ENCODE peak calls at places on chromosome 4, in seven cellular contexts. One of them, this sample, is unnamed.

GRCh38 chr4:188002346-188002745 is 6.8 kb downstream of the ZFP42 start:
- DNase-seq in IMR-90: peak
- DNase-seq in A549: no peak
- DNase-seq in neural progenitor cell: no peak
- DNase-seq in esophagus squamous epithelium: no peak
- DNase-seq in mesothelial cell of epicardium: no peak
- DNase-seq in spleen: no peak
- DNase-seq in this sample: no peak

GRCh38 chr4:142238589-142238988 is 602.2 kb downstream of the IL15 start:
- DNase-seq in IMR-90: peak
- DNase-seq in A549: no peak
- DNase-seq in neural progenitor cell: no peak
- DNase-seq in esophagus squamous epithelium: no peak
- DNase-seq in mesothelial cell of epicardium: no peak
- DNase-seq in spleen: no peak
- DNase-seq in this sample: no peak

GRCh38 chr4:149997881-149998421 is 80.3 kb upstream of the DCLK2 start:
- DNase-seq in IMR-90: peak
- DNase-seq in A549: peak
- DNase-seq in neural progenitor cell: no peak
- DNase-seq in esophagus squamous epithelium: no peak
- DNase-seq in mesothelial cell of epicardium: no peak
- DNase-seq in spleen: no peak
- DNase-seq in this sample: no peak

GRCh38 chr4:17309567-17310268 is 202.2 kb downstream of the QDPR start:
- DNase-seq in IMR-90: peak
- DNase-seq in A549: no peak
- DNase-seq in neural progenitor cell: no peak
- DNase-seq in esophagus squamous epithelium: no peak
- DNase-seq in mesothelial cell of epicardium: no peak
- DNase-seq in spleen: no peak
- DNase-seq in this sample: no peak

GRCh38 chr4:129929052-129929451 is 833.1 kb downstream of the C4orf33 start:
- DNase-seq in IMR-90: no peak
- DNase-seq in A549: peak
- DNase-seq in neural progenitor cell: peak
- DNase-seq in esophagus squamous epithelium: no peak
- DNase-seq in mesothelial cell of epicardium: no peak
- DNase-seq in spleen: no peak
- DNase-seq in this sample: no peak

GRCh38 chr4:81392164-81392563 is 79.5 kb downstream of the RASGEF1B start:
- DNase-seq in IMR-90: no peak
- DNase-seq in A549: no peak
- DNase-seq in neural progenitor cell: no peak
- DNase-seq in esophagus squamous epithelium: no peak
- DNase-seq in mesothelial cell of epicardium: no peak
- DNase-seq in spleen: no peak
- DNase-seq in this sample: no peak

GRCh38 chr4:115121351-115122043 is 8.1 kb upstream of the NDST4 start:
- DNase-seq in IMR-90: no peak
- DNase-seq in A549: no peak
- DNase-seq in neural progenitor cell: peak
- DNase-seq in esophagus squamous epithelium: no peak
- DNase-seq in mesothelial cell of epicardium: no peak
- DNase-seq in spleen: no peak
- DNase-seq in this sample: no peak

GRCh38 chr4:186536285-186536684 is 19.1 kb downstream of the MTNR1A start:
- DNase-seq in IMR-90: no peak
- DNase-seq in A549: peak
- DNase-seq in neural progenitor cell: peak
- DNase-seq in esophagus squamous epithelium: no peak
- DNase-seq in mesothelial cell of epicardium: no peak
- DNase-seq in spleen: no peak
- DNase-seq in this sample: no peak

GRCh38 chr4:13942936-13943335 is 315.4 kb upstream of the BOD1L1 start:
- DNase-seq in IMR-90: no peak
- DNase-seq in A549: no peak
- DNase-seq in neural progenitor cell: no peak
- DNase-seq in esophagus squamous epithelium: no peak
- DNase-seq in mesothelial cell of epicardium: no peak
- DNase-seq in spleen: no peak
- DNase-seq in this sample: no peak

GRCh38 chr4:64715741-64716140 is 306.5 kb upstream of the TECRL start:
- DNase-seq in IMR-90: no peak
- DNase-seq in A549: no peak
- DNase-seq in neural progenitor cell: no peak
- DNase-seq in esophagus squamous epithelium: no peak
- DNase-seq in mesothelial cell of epicardium: no peak
- DNase-seq in spleen: no peak
- DNase-seq in this sample: no peak

GRCh38 chr4:150746156-150746555 is 164.2 kb downstream of the MAB21L2 start:
- DNase-seq in IMR-90: peak
- DNase-seq in A549: no peak
- DNase-seq in neural progenitor cell: no peak
- DNase-seq in esophagus squamous epithelium: no peak
- DNase-seq in mesothelial cell of epicardium: no peak
- DNase-seq in spleen: no peak
- DNase-seq in this sample: no peak

GRCh38 chr4:55510685-55511084 is 36.0 kb downstream of the CLOCK start:
- DNase-seq in IMR-90: no peak
- DNase-seq in A549: no peak
- DNase-seq in neural progenitor cell: no peak
- DNase-seq in esophagus squamous epithelium: no peak
- DNase-seq in mesothelial cell of epicardium: no peak
- DNase-seq in spleen: no peak
- DNase-seq in this sample: no peak

GRCh38 chr4:113049421-113050355 is at the start of gene ANK2:
- DNase-seq in IMR-90: no peak
- DNase-seq in A549: no peak
- DNase-seq in neural progenitor cell: peak
- DNase-seq in esophagus squamous epithelium: no peak
- DNase-seq in mesothelial cell of epicardium: peak
- DNase-seq in spleen: no peak
- DNase-seq in this sample: no peak

GRCh38 chr4:1012031-1012739 is 759 bp downstream of the FGFRL1 start:
- DNase-seq in IMR-90: no peak
- DNase-seq in A549: peak
- DNase-seq in neural progenitor cell: peak
- DNase-seq in esophagus squamous epithelium: no peak
- DNase-seq in mesothelial cell of epicardium: no peak
- DNase-seq in spleen: peak
- DNase-seq in this sample: no peak

GRCh38 chr4:1008840-1009646 is 2.4 kb upstream of the FGFRL1 start:
- DNase-seq in IMR-90: no peak
- DNase-seq in A549: no peak
- DNase-seq in neural progenitor cell: no peak
- DNase-seq in esophagus squamous epithelium: no peak
- DNase-seq in mesothelial cell of epicardium: no peak
- DNase-seq in spleen: peak
- DNase-seq in this sample: no peak

GRCh38 chr4:1011022-1011694 is at the start of gene FGFRL1:
- DNase-seq in IMR-90: peak
- DNase-seq in A549: peak
- DNase-seq in neural progenitor cell: peak
- DNase-seq in esophagus squamous epithelium: peak
- DNase-seq in mesothelial cell of epicardium: peak
- DNase-seq in spleen: peak
- DNase-seq in this sample: no peak

GRCh38 chr4:1010522-1011021 is 854 bp upstream of the FGFRL1 start:
- DNase-seq in IMR-90: peak
- DNase-seq in A549: peak
- DNase-seq in neural progenitor cell: peak
- DNase-seq in esophagus squamous epithelium: peak
- DNase-seq in mesothelial cell of epicardium: peak
- DNase-seq in spleen: peak
- DNase-seq in this sample: no peak

GRCh38 chr4:1009647-1010521 is 1.5 kb upstream of the FGFRL1 start:
- DNase-seq in IMR-90: peak
- DNase-seq in A549: peak
- DNase-seq in neural progenitor cell: peak
- DNase-seq in esophagus squamous epithelium: peak
- DNase-seq in mesothelial cell of epicardium: peak
- DNase-seq in spleen: peak
- DNase-seq in this sample: no peak
- TF ChIP-seq CTCF in IMR-90: peak
- TF ChIP-seq CTCF in A549: peak
- TF ChIP-seq CTCF in neural progenitor cell: peak
- TF ChIP-seq CTCF in esophagus squamous epithelium: no peak
- TF ChIP-seq CTCF in mesothelial cell of epicardium: no peak
- TF ChIP-seq CTCF in spleen: no peak
- TF ChIP-seq CTCF in this sample: peak

GRCh38 chr4:189084671-189085070 is 856.0 kb upstream of the FRG1 start:
- DNase-seq in IMR-90: no peak
- DNase-seq in A549: peak
- DNase-seq in neural progenitor cell: no peak
- DNase-seq in esophagus squamous epithelium: no peak
- DNase-seq in mesothelial cell of epicardium: no peak
- DNase-seq in spleen: no peak
- DNase-seq in this sample: no peak

GRCh38 chr4:189092596-189092995 is 848.1 kb upstream of the FRG1 start:
- DNase-seq in IMR-90: peak
- DNase-seq in A549: no peak
- DNase-seq in neural progenitor cell: no peak
- DNase-seq in esophagus squamous epithelium: no peak
- DNase-seq in mesothelial cell of epicardium: no peak
- DNase-seq in spleen: no peak
- DNase-seq in this sample: no peak

GRCh38 chr4:189087981-189088380 is 852.7 kb upstream of the FRG1 start:
- DNase-seq in IMR-90: no peak
- DNase-seq in A549: no peak
- DNase-seq in neural progenitor cell: no peak
- DNase-seq in esophagus squamous epithelium: no peak
- DNase-seq in mesothelial cell of epicardium: no peak
- DNase-seq in spleen: no peak
- DNase-seq in this sample: no peak

GRCh38 chr4:189088783-189089182 is 851.9 kb upstream of the FRG1 start:
- DNase-seq in IMR-90: peak
- DNase-seq in A549: no peak
- DNase-seq in neural progenitor cell: no peak
- DNase-seq in esophagus squamous epithelium: no peak
- DNase-seq in mesothelial cell of epicardium: no peak
- DNase-seq in spleen: no peak
- DNase-seq in this sample: no peak

GRCh38 chr4:189090174-189090814 is 850.4 kb upstream of the FRG1 start:
- DNase-seq in IMR-90: peak
- DNase-seq in A549: peak
- DNase-seq in neural progenitor cell: peak
- DNase-seq in esophagus squamous epithelium: no peak
- DNase-seq in mesothelial cell of epicardium: no peak
- DNase-seq in spleen: no peak
- DNase-seq in this sample: no peak
- TF ChIP-seq CTCF in IMR-90: peak
- TF ChIP-seq CTCF in A549: peak
- TF ChIP-seq CTCF in neural progenitor cell: peak
- TF ChIP-seq CTCF in esophagus squamous epithelium: no peak
- TF ChIP-seq CTCF in mesothelial cell of epicardium: no peak
- TF ChIP-seq CTCF in spleen: no peak
- TF ChIP-seq CTCF in this sample: peak

GRCh38 chr4:123746981-123747380 is 350.4 kb downstream of the SPRY1 start:
- DNase-seq in IMR-90: no peak
- DNase-seq in A549: no peak
- DNase-seq in neural progenitor cell: peak
- DNase-seq in esophagus squamous epithelium: no peak
- DNase-seq in mesothelial cell of epicardium: no peak
- DNase-seq in spleen: no peak
- DNase-seq in this sample: no peak

GRCh38 chr4:123744664-123745290 is 348.2 kb downstream of the SPRY1 start:
- DNase-seq in IMR-90: peak
- DNase-seq in A549: no peak
- DNase-seq in neural progenitor cell: no peak
- DNase-seq in esophagus squamous epithelium: no peak
- DNase-seq in mesothelial cell of epicardium: no peak
- DNase-seq in spleen: no peak
- DNase-seq in this sample: no peak

GRCh38 chr4:123741906-123742305 is 345.3 kb downstream of the SPRY1 start:
- DNase-seq in IMR-90: peak
- DNase-seq in A549: no peak
- DNase-seq in neural progenitor cell: no peak
- DNase-seq in esophagus squamous epithelium: no peak
- DNase-seq in mesothelial cell of epicardium: no peak
- DNase-seq in spleen: no peak
- DNase-seq in this sample: no peak

GRCh38 chr4:123740236-123740635 is 343.6 kb downstream of the SPRY1 start:
- DNase-seq in IMR-90: no peak
- DNase-seq in A549: no peak
- DNase-seq in neural progenitor cell: no peak
- DNase-seq in esophagus squamous epithelium: no peak
- DNase-seq in mesothelial cell of epicardium: no peak
- DNase-seq in spleen: no peak
- DNase-seq in this sample: no peak

GRCh38 chr4:123743821-123744220 is 347.2 kb downstream of the SPRY1 start:
- DNase-seq in IMR-90: no peak
- DNase-seq in A549: no peak
- DNase-seq in neural progenitor cell: no peak
- DNase-seq in esophagus squamous epithelium: no peak
- DNase-seq in mesothelial cell of epicardium: no peak
- DNase-seq in spleen: no peak
- DNase-seq in this sample: no peak
- TF ChIP-seq CTCF in IMR-90: no peak
- TF ChIP-seq CTCF in A549: no peak
- TF ChIP-seq CTCF in neural progenitor cell: no peak
- TF ChIP-seq CTCF in esophagus squamous epithelium: no peak
- TF ChIP-seq CTCF in mesothelial cell of epicardium: no peak
- TF ChIP-seq CTCF in spleen: no peak
- TF ChIP-seq CTCF in this sample: no peak

GRCh38 chr4:16196482-16197393 is 29.5 kb downstream of the TAPT1 start:
- DNase-seq in IMR-90: peak
- DNase-seq in A549: peak
- DNase-seq in neural progenitor cell: peak
- DNase-seq in esophagus squamous epithelium: no peak
- DNase-seq in mesothelial cell of epicardium: no peak
- DNase-seq in spleen: no peak
- DNase-seq in this sample: no peak
- TF ChIP-seq CTCF in IMR-90: peak
- TF ChIP-seq CTCF in A549: peak
- TF ChIP-seq CTCF in neural progenitor cell: peak
- TF ChIP-seq CTCF in esophagus squamous epithelium: peak
- TF ChIP-seq CTCF in mesothelial cell of epicardium: no peak
- TF ChIP-seq CTCF in spleen: no peak
- TF ChIP-seq CTCF in this sample: peak

This sample was measured in chondrocyte.